ENCODE peak calls at places on chromosomes 4 and X, in eight cellular contexts. Q is esophagus muscularis mucosa, N is heart left ventricle, X is gastrocnemius medialis, R is A549, Z is testis, H is adrenal gland, P is lower leg skin. S is an unnamed sample.

GRCh38 chr4:48710446-48711209 is 69.5 kb downstream of the FRYL start:
- DNase-seq in X (no peak), R (no peak), P (no peak), Q (no peak), H (no peak), N (no peak), Z (no peak), S (no peak)

GRCh38 chr4:89645512-89645911 is 191.4 kb downstream of the SNCA start:
- DNase-seq in H (no peak), X (no peak), R (no peak), N (no peak), P (no peak), Z (no peak), Q (no peak), S (no peak)

GRCh38 chr4:112633477-112634235 is 3.1 kb downstream of the ZGRF1 start:
- DNase-seq in N (no peak), H (no peak), Z (no peak), R (peak), X (no peak), P (no peak), Q (no peak), S (no peak)

GRCh38 chr4:5730436-5730835 is 19.4 kb downstream of the EVC start:
- DNase-seq in H (no peak), Q (no peak), R (no peak), N (no peak), Z (no peak), P (no peak), X (no peak), S (no peak)

GRCh38 chr4:54645830-54646229 is 11.9 kb upstream of the KIT start:
- DNase-seq in N (no peak), H (no peak), P (no peak), R (no peak), Z (no peak), Q (no peak), X (no peak), S (no peak)

GRCh38 chrX:14352511-14352910 is 176.8 kb upstream of the GLRA2 start:
- DNase-seq in N (no peak), X (no peak), P (no peak), Q (no peak), R (no peak), Z (no peak), H (no peak), S (no peak)

GRCh38 chrX:103483720-103484119 is 35.6 kb downstream of the RAB40A start:
- DNase-seq in R (no peak), P (no peak), Z (no peak), Q (no peak), N (no peak), X (no peak), H (no peak), S (no peak)

GRCh38 chrX:112913807-112914206 is 73.2 kb upstream of the AMOT start:
- DNase-seq in Q (no peak), N (no peak), R (no peak), P (no peak), H (no peak), Z (no peak), X (no peak), S (no peak)

GRCh38 chr4:81084624-81085023 is 54.1 kb downstream of the BMP3 start:
- DNase-seq in Q (no peak), H (no peak), P (no peak), X (no peak), Z (no peak), R (no peak), N (no peak), S (no peak)

GRCh38 chr4:25663778-25664177 is 8.1 kb downstream of the SLC34A2 start:
- DNase-seq in X (no peak), Q (no peak), R (no peak), P (no peak), H (no peak), N (no peak), Z (no peak), S (no peak)

DNA sequence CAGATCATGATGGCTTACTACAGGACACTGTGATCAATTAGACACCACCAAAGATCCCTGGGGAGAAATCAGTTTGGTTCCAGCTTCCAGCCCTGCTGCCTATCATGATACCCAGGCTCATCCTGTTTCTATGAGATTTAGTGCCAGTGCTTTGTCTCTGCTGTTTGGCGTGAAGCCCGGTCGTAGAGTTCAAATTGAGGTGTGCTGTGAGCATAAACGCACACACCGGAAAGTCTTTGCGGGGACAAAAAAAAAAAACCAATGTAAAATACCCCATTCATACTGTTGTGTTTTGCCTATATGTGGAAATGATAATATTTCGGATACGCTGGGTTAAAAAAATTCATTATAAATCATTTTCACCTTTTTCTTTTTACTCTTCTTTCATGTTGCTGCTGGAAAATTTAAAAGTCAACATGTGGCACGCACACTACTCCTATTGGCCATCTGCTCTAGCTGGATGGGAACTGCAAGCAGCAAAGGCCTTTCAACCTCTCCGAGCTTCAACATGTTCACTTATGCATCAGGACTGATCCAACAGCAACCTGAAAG is 611 bp upstream of the DKC1 start:
- DNase-seq in P (no peak), Q (no peak), R (no peak), H (peak), N (no peak), X (peak), Z (peak), S (no peak)
- TF ChIP-seq POLR2A in P (no peak), Q (no peak), R (no peak), H (no peak), N (no peak), X (no peak), Z (no peak), S (no peak)

DNA sequence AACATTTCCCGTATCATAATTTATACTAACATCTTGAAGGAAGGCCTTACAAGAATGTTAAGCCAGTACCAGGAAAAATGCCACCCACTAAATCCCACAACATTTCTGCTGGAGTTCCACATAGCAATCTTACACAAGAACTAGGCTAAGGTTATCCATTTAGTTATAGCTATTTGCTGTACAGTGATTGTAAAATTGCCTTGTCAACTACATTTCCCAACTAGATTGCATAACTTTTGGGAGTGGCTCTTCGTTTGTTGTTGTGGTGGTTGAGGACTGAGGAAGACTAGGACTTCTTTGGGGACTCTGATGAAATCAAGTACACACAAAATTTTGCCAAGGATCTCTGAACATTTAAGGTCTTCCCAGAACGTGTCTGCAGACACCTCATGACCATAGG is 8.0 kb downstream of the IBSP start:
- DNase-seq in P (peak), Z (no peak), R (no peak), H (no peak), Q (no peak), N (no peak), X (no peak), S (no peak)
- TF ChIP-seq CTCF in P (no peak), Z (no peak), R (no peak), H (no peak), Q (no peak), N (no peak), X (no peak), S (no peak)

GRCh38 chr4:185016101-185016940 is 2.0 kb upstream of the HELT start:
- DNase-seq in Q (no peak), Z (no peak), R (no peak), H (no peak), P (no peak), N (no peak), X (no peak), S (no peak)

GRCh38 chr4:185017964-185018772 is at the start of gene HELT:
- DNase-seq in N (no peak), H (no peak), X (no peak), R (no peak), P (no peak), Q (no peak), Z (no peak), S (no peak)

GRCh38 chr4:185015108-185015507 is 3.2 kb upstream of the HELT start:
- DNase-seq in Z (no peak), P (no peak), N (no peak), H (no peak), Q (no peak), R (no peak), X (no peak), S (no peak)

GRCh38 chr4:185018834-185019450 is 652 bp downstream of the HELT start:
- DNase-seq in Q (no peak), Z (no peak), H (no peak), N (no peak), X (no peak), R (no peak), P (no peak), S (no peak)

DNA sequence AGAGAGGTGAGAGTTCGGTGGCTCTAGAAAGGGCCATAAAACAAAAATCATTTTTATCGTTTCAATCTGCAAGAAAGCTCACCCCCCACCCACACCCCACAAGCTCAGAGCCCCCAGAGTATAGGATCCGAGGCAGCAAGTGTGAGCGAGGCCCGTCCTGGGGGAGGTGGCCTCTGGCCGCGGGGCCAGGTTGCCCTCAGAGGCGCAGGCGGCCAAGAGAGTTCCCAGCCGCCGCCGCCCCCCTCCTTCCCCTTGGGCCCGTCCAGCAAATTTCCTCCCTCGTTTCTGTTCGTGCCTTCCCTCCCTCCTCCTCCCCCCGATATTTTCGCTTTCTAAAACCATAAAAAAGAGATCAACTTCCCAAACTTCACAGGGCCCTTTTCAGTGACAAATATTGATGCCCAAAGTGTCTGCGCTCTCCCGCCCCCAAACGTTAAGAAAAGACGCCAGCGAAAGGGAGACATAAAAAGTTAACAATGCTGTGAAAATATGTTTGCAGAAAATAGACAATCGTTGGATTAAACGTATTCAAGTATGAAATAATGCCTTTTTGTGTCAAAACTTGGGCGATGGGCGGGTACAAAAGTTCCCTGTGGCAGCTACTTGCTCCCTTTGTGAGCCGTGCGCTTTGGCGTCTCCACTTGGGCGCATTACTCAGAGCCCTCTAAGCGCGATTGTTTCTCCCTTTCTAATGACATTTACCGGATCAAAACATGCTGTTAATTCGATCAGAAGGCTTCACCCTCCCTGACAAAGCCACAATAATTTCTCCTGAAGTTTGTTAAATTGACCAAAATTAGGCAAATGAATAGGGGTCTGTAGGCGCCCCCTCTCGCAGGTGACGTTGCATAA is 1.1 kb upstream of the HELT start:
- DNase-seq in P (no peak), H (no peak), Q (no peak), R (no peak), N (no peak), X (no peak), Z (no peak), S (no peak)
- H3K4me3 ChIP-seq in P (no peak), H (no peak), Q (no peak), R (no peak), N (no peak), X (no peak), Z (no peak), S (no peak)

GRCh38 chr4:99578679-99579078 is 4.1 kb downstream of the MTTP start:
- DNase-seq in P (no peak), X (no peak), R (no peak), Q (no peak), N (no peak), Z (no peak), H (no peak), S (no peak)
- TF ChIP-seq POLR2A in P (no peak), X (no peak), R (no peak), Q (no peak), N (no peak), Z (no peak), H (no peak), S (no peak)

GRCh38 chr4:7902101-7902553 is 37.5 kb downstream of the AFAP1 start:
- DNase-seq in N (no peak), R (no peak), H (no peak), P (no peak), Q (no peak), X (no peak), Z (no peak), S (no peak)

GRCh38 chr4:7901274-7901845 is 38.3 kb downstream of the AFAP1 start:
- DNase-seq in R (no peak), P (no peak), Z (no peak), H (no peak), N (no peak), X (no peak), Q (no peak), S (no peak)

GRCh38 chr4:7903686-7904085 is 36.0 kb downstream of the AFAP1 start:
- DNase-seq in Z (no peak), P (no peak), X (no peak), Q (no peak), H (no peak), R (no peak), N (no peak), S (no peak)

GRCh38 chr4:7904108-7904516 is 35.5 kb downstream of the AFAP1 start:
- DNase-seq in H (no peak), R (no peak), X (no peak), N (no peak), Q (no peak), P (no peak), Z (no peak), S (no peak)

DNA sequence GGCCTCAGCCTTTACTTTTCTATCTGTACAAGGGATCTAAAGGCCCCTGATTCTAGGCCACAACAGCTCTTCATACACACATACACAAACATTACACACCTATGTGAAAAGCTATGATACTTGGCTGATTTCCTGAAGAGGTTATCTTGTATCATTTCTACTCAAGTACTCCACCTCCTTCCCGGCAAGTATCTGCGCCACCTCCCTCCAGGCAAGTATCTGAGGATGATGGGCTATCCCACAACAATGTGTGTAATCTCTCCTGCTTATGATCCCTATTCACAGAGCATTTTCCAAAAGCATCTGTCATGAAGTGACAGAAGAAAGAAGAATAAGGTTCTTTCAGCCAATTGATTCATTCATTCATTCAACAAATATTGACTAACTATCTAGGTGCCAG is 36.8 kb downstream of the AFAP1 start:
- DNase-seq in R (no peak), Q (no peak), H (no peak), X (no peak), P (no peak), N (no peak), Z (no peak), S (no peak)
- TF ChIP-seq CTCF in R (no peak), Q (no peak), H (no peak), X (no peak), P (no peak), N (no peak), Z (no peak), S (no peak)